ENCODE peak calls at places on chromosome 5, in five cellular contexts. N, K, P, Q and I are unnamed samples.

GRCh38 chr5:43294226-43294625 is 19.0 kb downstream of the HMGCS1 start:
- DNase-seq in Q (no peak), N (peak), K (no peak), P (peak), I (no peak)

GRCh38 chr5:150146862-150147579 is 8.6 kb downstream of the PDGFRB start:
- DNase-seq in K (no peak), P (no peak), Q (no peak), N (no peak), I (no peak)

GRCh38 chr5:140833993-140834392 is at the start of gene PCDHA7:
- DNase-seq in N (peak), K (no peak), P (no peak), Q (no peak), I (peak)

GRCh38 chr5:56759521-56759920 is 55.8 kb upstream of the MAP3K1 start:
- DNase-seq in P (no peak), N (no peak), Q (no peak), K (no peak), I (peak)

GRCh38 chr5:26805076-26805475 is 233.3 kb downstream of the CDH9 start:
- DNase-seq in N (no peak), Q (no peak), P (no peak), K (no peak), I (no peak)

GRCh38 chr5:169416583-169417196 is 115.8 kb upstream of the SLIT3 start:
- DNase-seq in N (peak), Q (no peak), P (no peak), K (no peak), I (peak)

GRCh38 chr5:81881595-81881994 is 90.2 kb upstream of the ATG10 start:
- DNase-seq in Q (no peak), N (no peak), K (no peak), P (no peak), I (no peak)

GRCh38 chr5:115262066-115262404 is 642 bp downstream of the PGGT1B start:
- DNase-seq in Q (no peak), K (no peak), N (peak), P (no peak), I (peak)

GRCh38 chr5:33361781-33362180 is 79.0 kb upstream of the TARS1 start:
- DNase-seq in K (no peak), Q (no peak), P (no peak), N (no peak), I (no peak)

GRCh38 chr5:141508808-141509611 is 20.1 kb downstream of the PCDHGC5 start:
- DNase-seq in Q (no peak), K (no peak), P (peak), N (peak), I (peak)

GRCh38 chr5:133292300-133292699 is 240.5 kb downstream of the HSPA4 start:
- DNase-seq in K (no peak), N (peak), Q (no peak), P (no peak), I (peak)

GRCh38 chr5:152689275-152689711 is 284.2 kb upstream of the NMUR2 start:
- DNase-seq in N (no peak), Q (no peak), K (no peak), P (no peak), I (peak)

GRCh38 chr5:68745459-68745858 is 348.4 kb upstream of the SLC30A5 start:
- DNase-seq in Q (no peak), K (no peak), P (no peak), N (peak), I (no peak)

GRCh38 chr5:622359-622758 is 10.2 kb downstream of the CEP72 start:
- DNase-seq in K (no peak), P (no peak), N (no peak), Q (no peak), I (no peak)

GRCh38 chr5:150320048-150320555 is 17.4 kb upstream of the ARSI start:
- DNase-seq in P (peak), N (peak), Q (no peak), K (no peak), I (peak)

GRCh38 chr5:90289837-90290236 is 119.7 kb downstream of the CETN3 start:
- DNase-seq in P (no peak), Q (no peak), K (no peak), N (no peak), I (no peak)

GRCh38 chr5:157459715-157460599 is at the start of gene NIPAL4:
- DNase-seq in N (no peak), Q (peak), P (no peak), K (no peak), I (peak)

GRCh38 chr5:150180241-150181027 is 9.4 kb upstream of the SLC6A7 start:
- DNase-seq in P (no peak), K (no peak), Q (no peak), N (no peak), I (no peak)

GRCh38 chr5:74534397-74535129 is 106.0 kb downstream of the ENC1 start:
- DNase-seq in Q (no peak), N (no peak), K (no peak), P (no peak), I (no peak)